ENCODE peak calls at places on chromosomes 13 and 19, in four cellular contexts. One of them, this sample, is unnamed. For H3K27me3, the result is how much of the 10 kb centered on the place peaks cover.

GRCh38 chr19:39196860-39197562 is at the start of gene NCCRP1:
- DNase-seq in upper lobe of left lung: peak
- DNase-seq in psoas muscle: no peak
- DNase-seq in lower lobe of right lung: no peak
- DNase-seq in this sample: no peak

GRCh38 chr13:34078334-34078999 is 260.5 kb downstream of the RFC3 start:
- DNase-seq in upper lobe of left lung: no peak
- DNase-seq in psoas muscle: no peak
- DNase-seq in lower lobe of right lung: no peak
- DNase-seq in this sample: no peak

GRCh38 chr13:94825507-94825906 is 113.2 kb upstream of the SOX21 start:
- DNase-seq in upper lobe of left lung: no peak
- DNase-seq in psoas muscle: peak
- DNase-seq in lower lobe of right lung: no peak
- DNase-seq in this sample: no peak

GRCh38 chr13:45951724-45952123 is 100.2 kb upstream of the SIAH3 start:
- DNase-seq in upper lobe of left lung: no peak
- DNase-seq in psoas muscle: no peak
- DNase-seq in lower lobe of right lung: no peak
- DNase-seq in this sample: peak

GRCh38 chr13:45482571-45483173 is 17.9 kb downstream of the COG3 start:
- DNase-seq in upper lobe of left lung: no peak
- DNase-seq in psoas muscle: no peak
- DNase-seq in lower lobe of right lung: no peak
- DNase-seq in this sample: peak

GRCh38 chr19:8567522-8568172 is 9.6 kb downstream of the MYO1F start:
- DNase-seq in upper lobe of left lung: no peak
- DNase-seq in psoas muscle: no peak
- DNase-seq in lower lobe of right lung: peak
- DNase-seq in this sample: no peak

GRCh38 chr19:21758296-21758695 is 9.1 kb downstream of the ZNF100 start:
- DNase-seq in upper lobe of left lung: no peak
- DNase-seq in psoas muscle: no peak
- DNase-seq in lower lobe of right lung: no peak
- DNase-seq in this sample: no peak

GRCh38 chr19:504634-505033 is 2.7 kb upstream of the TPGS1 start:
- DNase-seq in upper lobe of left lung: peak
- DNase-seq in psoas muscle: peak
- DNase-seq in lower lobe of right lung: peak
- DNase-seq in this sample: no peak

GRCh38 chr13:113820813-113821651 is 42.8 kb downstream of the GAS6 start:
- DNase-seq in upper lobe of left lung: peak
- DNase-seq in psoas muscle: peak
- DNase-seq in lower lobe of right lung: no peak
- DNase-seq in this sample: peak

GRCh38 chr19:32631381-32631780 is 43.6 kb downstream of the ANKRD27 start:
- DNase-seq in upper lobe of left lung: no peak
- DNase-seq in psoas muscle: no peak
- DNase-seq in lower lobe of right lung: no peak
- DNase-seq in this sample: no peak
- H3K27me3 ChIP-seq in upper lobe of left lung: under half
- H3K27me3 ChIP-seq in psoas muscle: under half
- H3K27me3 ChIP-seq in lower lobe of right lung: under half
- H3K27me3 ChIP-seq in this sample: under half

GRCh38 chr13:27955192-27955591 is 13.9 kb downstream of the CDX2 start:
- DNase-seq in upper lobe of left lung: no peak
- DNase-seq in psoas muscle: no peak
- DNase-seq in lower lobe of right lung: no peak
- DNase-seq in this sample: no peak

GRCh38 chr13:27953671-27954405 is 15.3 kb downstream of the CDX2 start:
- DNase-seq in upper lobe of left lung: peak
- DNase-seq in psoas muscle: peak
- DNase-seq in lower lobe of right lung: peak
- DNase-seq in this sample: peak

GRCh38 chr13:27952931-27953670 is 16.0 kb downstream of the CDX2 start:
- DNase-seq in upper lobe of left lung: no peak
- DNase-seq in psoas muscle: no peak
- DNase-seq in lower lobe of right lung: no peak
- DNase-seq in this sample: no peak

GRCh38 chr13:27956576-27957300 is 12.4 kb downstream of the CDX2 start:
- DNase-seq in upper lobe of left lung: no peak
- DNase-seq in psoas muscle: no peak
- DNase-seq in lower lobe of right lung: no peak
- DNase-seq in this sample: no peak

DNA sequence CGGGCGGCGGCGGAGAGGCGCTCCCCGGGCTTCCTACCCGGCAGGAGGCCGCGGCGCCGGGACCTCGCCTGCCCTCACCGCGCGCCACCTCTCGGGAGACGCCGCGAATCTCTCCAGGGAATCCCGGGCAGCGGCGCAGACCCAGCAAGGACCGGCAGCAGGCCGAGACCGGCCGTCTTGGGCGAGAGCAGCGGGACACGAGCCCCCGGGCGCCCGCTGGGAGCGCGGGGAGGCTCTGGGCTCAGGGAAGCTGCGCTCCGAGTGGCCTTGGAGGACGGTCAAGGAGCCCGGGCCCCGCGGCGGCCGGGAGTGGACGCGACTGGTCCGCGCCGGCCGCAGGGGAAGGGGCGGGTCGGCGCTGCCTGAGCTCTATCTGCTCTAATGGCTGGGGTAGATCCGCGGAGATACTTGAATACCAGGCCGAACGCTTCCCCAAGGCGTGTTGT is 14.7 kb downstream of the CDX2 start:
- DNase-seq in upper lobe of left lung: peak
- DNase-seq in psoas muscle: no peak
- DNase-seq in lower lobe of right lung: no peak
- DNase-seq in this sample: no peak
- H3K27me3 ChIP-seq in upper lobe of left lung: half or more
- H3K27me3 ChIP-seq in psoas muscle: under half
- H3K27me3 ChIP-seq in lower lobe of right lung: half or more
- H3K27me3 ChIP-seq in this sample: under half

GRCh38 chr19:55157064-55157908 is at the start of gene TNNI3:
- DNase-seq in upper lobe of left lung: peak
- DNase-seq in psoas muscle: no peak
- DNase-seq in lower lobe of right lung: no peak
- DNase-seq in this sample: no peak
- H3K27me3 ChIP-seq in upper lobe of left lung: under half
- H3K27me3 ChIP-seq in psoas muscle: under half
- H3K27me3 ChIP-seq in lower lobe of right lung: half or more
- H3K27me3 ChIP-seq in this sample: under half

GRCh38 chr19:5440299-5440698 is 14.9 kb upstream of the ZNRF4 start:
- DNase-seq in upper lobe of left lung: no peak
- DNase-seq in psoas muscle: no peak
- DNase-seq in lower lobe of right lung: no peak
- DNase-seq in this sample: no peak
- H3K27me3 ChIP-seq in upper lobe of left lung: under half
- H3K27me3 ChIP-seq in psoas muscle: under half
- H3K27me3 ChIP-seq in lower lobe of right lung: under half
- H3K27me3 ChIP-seq in this sample: under half

GRCh38 chr19:28913626-28914025 is 299.3 kb downstream of the UQCRFS1 start:
- DNase-seq in upper lobe of left lung: no peak
- DNase-seq in psoas muscle: no peak
- DNase-seq in lower lobe of right lung: no peak
- DNase-seq in this sample: no peak

GRCh38 chr19:28914173-28914572 is 298.8 kb downstream of the UQCRFS1 start:
- DNase-seq in upper lobe of left lung: no peak
- DNase-seq in psoas muscle: no peak
- DNase-seq in lower lobe of right lung: no peak
- DNase-seq in this sample: no peak

GRCh38 chr19:28920269-28921066 is 292.5 kb downstream of the UQCRFS1 start:
- DNase-seq in upper lobe of left lung: peak
- DNase-seq in psoas muscle: no peak
- DNase-seq in lower lobe of right lung: no peak
- DNase-seq in this sample: no peak

GRCh38 chr19:28917661-28918060 is 295.3 kb downstream of the UQCRFS1 start:
- DNase-seq in upper lobe of left lung: no peak
- DNase-seq in psoas muscle: no peak
- DNase-seq in lower lobe of right lung: no peak
- DNase-seq in this sample: no peak

DNA sequence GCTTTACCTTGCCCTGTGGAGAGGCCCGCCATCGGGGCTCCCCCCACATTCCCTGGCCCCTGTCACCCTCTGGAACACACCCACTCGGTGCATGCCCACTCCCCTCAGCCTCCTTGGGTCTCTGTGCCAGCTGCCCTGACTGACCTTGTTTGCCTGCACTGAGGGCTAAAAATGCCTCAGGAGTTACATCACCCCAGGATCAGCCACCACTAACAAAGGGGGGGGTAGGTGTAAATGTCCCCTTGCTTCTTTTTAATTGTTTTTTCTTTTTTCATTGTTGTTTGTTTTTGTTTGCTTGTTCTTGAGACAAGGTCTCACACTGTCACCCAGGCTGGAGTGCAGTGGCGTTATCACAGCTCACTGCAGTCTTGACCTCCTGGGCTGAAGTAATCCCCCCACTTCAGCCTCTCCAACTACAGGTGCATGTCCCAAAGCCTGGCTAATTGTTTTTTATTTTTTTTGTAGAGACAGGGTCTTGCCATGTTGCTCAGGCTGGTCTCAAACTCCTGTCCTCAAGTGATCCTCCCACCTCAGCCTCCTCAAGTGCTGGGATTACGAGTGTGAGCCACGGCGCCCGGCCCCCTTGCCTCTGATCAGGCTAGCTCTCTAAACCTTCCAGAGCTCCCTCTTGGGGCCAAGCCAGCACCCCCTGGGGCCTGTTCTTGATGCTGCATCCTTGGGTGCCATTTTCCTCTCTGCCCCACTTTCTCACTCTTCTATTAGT is 297.1 kb downstream of the UQCRFS1 start:
- DNase-seq in upper lobe of left lung: peak
- DNase-seq in psoas muscle: no peak
- DNase-seq in lower lobe of right lung: no peak
- DNase-seq in this sample: no peak
- H3K27me3 ChIP-seq in upper lobe of left lung: under half
- H3K27me3 ChIP-seq in psoas muscle: under half
- H3K27me3 ChIP-seq in lower lobe of right lung: under half
- H3K27me3 ChIP-seq in this sample: under half

GRCh38 chr13:51873837-51874236 is 12.1 kb downstream of the CCDC70 start:
- DNase-seq in upper lobe of left lung: no peak
- DNase-seq in psoas muscle: no peak
- DNase-seq in lower lobe of right lung: no peak
- DNase-seq in this sample: no peak

GRCh38 chr13:51867062-51867461 is 5.3 kb downstream of the CCDC70 start:
- DNase-seq in upper lobe of left lung: no peak
- DNase-seq in psoas muscle: no peak
- DNase-seq in lower lobe of right lung: no peak
- DNase-seq in this sample: no peak

GRCh38 chr13:51873419-51873818 is 11.7 kb downstream of the CCDC70 start:
- DNase-seq in upper lobe of left lung: no peak
- DNase-seq in psoas muscle: no peak
- DNase-seq in lower lobe of right lung: no peak
- DNase-seq in this sample: no peak

GRCh38 chr13:51870616-51871015 is 8.8 kb downstream of the CCDC70 start:
- DNase-seq in upper lobe of left lung: no peak
- DNase-seq in psoas muscle: no peak
- DNase-seq in lower lobe of right lung: no peak
- DNase-seq in this sample: no peak

DNA sequence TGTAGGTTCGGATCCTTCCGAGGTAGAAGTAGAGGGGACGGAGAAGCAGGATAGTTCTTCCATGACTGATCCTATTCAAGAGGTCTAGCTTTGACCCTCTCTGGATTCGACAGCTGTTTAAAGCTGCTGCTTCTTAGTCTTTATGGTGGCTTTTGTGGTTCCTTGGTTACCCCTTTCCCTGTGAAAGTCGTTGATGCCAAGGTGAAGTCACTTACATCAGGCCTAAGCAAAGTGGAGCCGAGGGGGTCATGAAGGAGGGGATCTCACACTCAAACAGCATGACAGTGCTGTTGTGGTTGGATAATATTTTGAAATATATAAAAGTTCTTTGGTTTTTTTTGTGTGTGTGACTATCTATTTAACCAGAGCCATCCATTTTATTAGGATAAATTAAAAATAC is 8.2 kb downstream of the CCDC70 start:
- DNase-seq in upper lobe of left lung: no peak
- DNase-seq in psoas muscle: no peak
- DNase-seq in lower lobe of right lung: no peak
- DNase-seq in this sample: no peak
- H3K27me3 ChIP-seq in upper lobe of left lung: under half
- H3K27me3 ChIP-seq in psoas muscle: under half
- H3K27me3 ChIP-seq in lower lobe of right lung: under half
- H3K27me3 ChIP-seq in this sample: under half

GRCh38 chr13:25581351-25581750 is 209.6 kb downstream of the ATP8A2 start:
- DNase-seq in upper lobe of left lung: no peak
- DNase-seq in psoas muscle: no peak
- DNase-seq in lower lobe of right lung: no peak
- DNase-seq in this sample: no peak
- H3K27me3 ChIP-seq in upper lobe of left lung: under half
- H3K27me3 ChIP-seq in psoas muscle: under half
- H3K27me3 ChIP-seq in lower lobe of right lung: under half
- H3K27me3 ChIP-seq in this sample: under half

GRCh38 chr13:27970382-27971235 is 1.5 kb upstream of the CDX2 start:
- DNase-seq in upper lobe of left lung: peak
- DNase-seq in psoas muscle: no peak
- DNase-seq in lower lobe of right lung: no peak
- DNase-seq in this sample: no peak
- H3K27me3 ChIP-seq in upper lobe of left lung: half or more
- H3K27me3 ChIP-seq in psoas muscle: under half
- H3K27me3 ChIP-seq in lower lobe of right lung: half or more
- H3K27me3 ChIP-seq in this sample: under half

GRCh38 chr19:49438261-49438660 is 3.1 kb downstream of the SLC17A7 start:
- DNase-seq in upper lobe of left lung: no peak
- DNase-seq in psoas muscle: no peak
- DNase-seq in lower lobe of right lung: no peak
- DNase-seq in this sample: no peak

GRCh38 chr19:49441210-49441959 is at the start of gene SLC17A7:
- DNase-seq in upper lobe of left lung: peak
- DNase-seq in psoas muscle: peak
- DNase-seq in lower lobe of right lung: no peak
- DNase-seq in this sample: no peak

GRCh38 chr19:49440439-49441209 is 703 bp downstream of the SLC17A7 start:
- DNase-seq in upper lobe of left lung: no peak
- DNase-seq in psoas muscle: no peak
- DNase-seq in lower lobe of right lung: no peak
- DNase-seq in this sample: no peak

GRCh38 chr19:49441960-49442350 is 628 bp upstream of the SLC17A7 start:
- DNase-seq in upper lobe of left lung: no peak
- DNase-seq in psoas muscle: no peak
- DNase-seq in lower lobe of right lung: no peak
- DNase-seq in this sample: no peak

DNA sequence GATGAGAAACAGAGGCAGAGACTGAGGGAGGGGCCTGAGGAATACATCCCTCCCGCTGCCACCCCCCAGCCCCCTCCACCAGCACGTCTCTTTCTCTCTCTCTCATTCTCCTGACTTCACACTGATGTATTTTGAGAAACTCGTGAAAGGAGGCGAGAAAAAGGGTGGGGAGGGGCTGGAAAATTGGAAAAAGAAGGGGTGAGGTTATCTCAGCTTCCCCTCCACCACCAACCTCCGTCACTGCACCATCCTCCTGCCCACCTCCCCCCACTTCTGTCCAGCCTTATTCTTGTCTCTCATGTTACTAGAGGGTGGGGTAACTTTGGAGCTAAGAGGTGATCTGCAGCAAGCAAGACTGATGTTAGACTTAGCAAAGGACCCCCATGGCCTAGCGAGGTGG is 1.5 kb downstream of the SLC17A7 start:
- DNase-seq in upper lobe of left lung: no peak
- DNase-seq in psoas muscle: no peak
- DNase-seq in lower lobe of right lung: no peak
- DNase-seq in this sample: no peak
- H3K27me3 ChIP-seq in upper lobe of left lung: under half
- H3K27me3 ChIP-seq in psoas muscle: under half
- H3K27me3 ChIP-seq in lower lobe of right lung: half or more
- H3K27me3 ChIP-seq in this sample: half or more

This sample was measured in MG63.